ENCODE peak calls at places on chromosomes 6 and 20, in four cellular contexts. Y is K562, P is NB4, Z is HepG2. C is an unnamed sample.

GRCh38 chr6:147190556-147190955 is 13.7 kb upstream of the STXBP5 start:
- DNase-seq in Y (no peak), P (no peak), Z (no peak), C (no peak)

GRCh38 chr20:58921564-58921963 is 59.5 kb upstream of the NELFCD start:
- DNase-seq in Y (no peak), P (no peak), Z (no peak), C (no peak)

GRCh38 chr6:13318821-13319220 is 9.5 kb downstream of the TBC1D7 start:
- DNase-seq in Y (no peak), P (no peak), Z (no peak), C (no peak)

GRCh38 chr6:111715321-111715720 is 109.6 kb upstream of the TRAF3IP2 start:
- DNase-seq in Y (no peak), P (no peak), Z (no peak), C (no peak)

GRCh38 chr20:37516697-37517370 is 4.2 kb upstream of the NNAT start:
- DNase-seq in Y (no peak), P (no peak), Z (no peak), C (no peak)

GRCh38 chr6:105545947-105546710 is 143.2 kb upstream of the PREP start:
- DNase-seq in Y (no peak), P (no peak), Z (no peak), C (peak; percentile 75)

GRCh38 chr6:106547961-106548453 is 81.3 kb downstream of the RTN4IP1 start:
- DNase-seq in Y (peak; percentile 10), P (peak; percentile 37), Z (peak; percentile 76), C (no peak)

GRCh38 chr6:131083687-131084086 is 20.6 kb upstream of the EPB41L2 start:
- DNase-seq in Y (no peak), P (no peak), Z (no peak), C (no peak)

GRCh38 chr6:98179606-98180005 is 654.8 kb upstream of the POU3F2 start:
- DNase-seq in Y (no peak), P (no peak), Z (no peak), C (no peak)

GRCh38 chr6:132964868-132965382 is 150.6 kb downstream of the RPS12 start:
- DNase-seq in Y (no peak), P (no peak), Z (no peak), C (no peak)

GRCh38 chr20:31719644-31720485 is 2.8 kb downstream of the BCL2L1 start:
- DNase-seq in Y (no peak), P (no peak), Z (peak; percentile 99), C (peak; percentile 72)

GRCh38 chr20:17647391-17648305 is 34.4 kb downstream of the RRBP1 start:
- DNase-seq in Y (no peak), P (no peak), Z (no peak), C (no peak)

GRCh38 chr6:33787336-33787953 is 1.5 kb downstream of the LEMD2 start:
- DNase-seq in Y (peak; percentile 34), P (no peak), Z (no peak), C (no peak)

GRCh38 chr20:19757487-19757972 is 528 bp upstream of the RIN2 start:
- DNase-seq in Y (no peak), P (no peak), Z (peak; percentile 60), C (peak; percentile 58)

GRCh38 chr20:25277941-25278521 is 30.1 kb downstream of the PYGB start:
- DNase-seq in Y (no peak), P (no peak), Z (no peak), C (no peak)

GRCh38 chr6:71392286-71392685 is 103.7 kb downstream of the OGFRL1 start:
- DNase-seq in Y (no peak), P (no peak), Z (no peak), C (peak; percentile 36)

GRCh38 chr6:125471703-125472102 is 169.9 kb upstream of the HDDC2 start:
- DNase-seq in Y (no peak), P (no peak), Z (no peak), C (no peak)

GRCh38 chr6:151389640-151390275 is 1.6 kb downstream of the ZBTB2 start:
- DNase-seq in Y (peak; percentile 38), P (peak; percentile 82), Z (peak; percentile 64), C (peak; percentile 13)

GRCh38 chr20:11047559-11047958 is 373.8 kb upstream of the JAG1 start:
- DNase-seq in Y (no peak), P (no peak), Z (no peak), C (no peak)

GRCh38 chr6:160030103-160030502 is 61.2 kb downstream of the IGF2R start:
- DNase-seq in Y (no peak), P (no peak), Z (no peak), C (peak; percentile 6)

GRCh38 chr20:50913976-50914375 is 17.3 kb downstream of the ADNP start:
- DNase-seq in Y (peak; percentile 27), P (peak; percentile 31), Z (no peak), C (no peak)

GRCh38 chr6:15417811-15418210 is 171.9 kb downstream of the JARID2 start:
- DNase-seq in Y (no peak), P (no peak), Z (no peak), C (no peak)

GRCh38 chr6:161660666-161661571 is 387.1 kb upstream of the AGPAT4 start:
- DNase-seq in Y (no peak), P (peak; percentile 31), Z (peak; percentile 9), C (no peak)

GRCh38 chr20:36126836-36127529 is 27.6 kb upstream of the EPB41L1 start:
- DNase-seq in Y (no peak), P (no peak), Z (no peak), C (no peak)

GRCh38 chr20:44598413-44599290 is 16.3 kb downstream of the PKIG start:
- DNase-seq in Y (no peak), P (peak; percentile 68), Z (no peak), C (no peak)

GRCh38 chr6:32983493-32983848 is 15.1 kb downstream of the BRD2 start:
- DNase-seq in Y (no peak), P (peak; percentile 19), Z (no peak), C (no peak)

GRCh38 chr20:24985802-24986201 is 6.7 kb downstream of the APMAP start:
- DNase-seq in Y (no peak), P (no peak), Z (no peak), C (no peak)

GRCh38 chr6:29005183-29005885 is at the start of gene ZNF311:
- DNase-seq in Y (peak; percentile 61), P (peak; percentile 45), Z (no peak), C (peak; percentile 21)

GRCh38 chr6:30793521-30794194 is 49.3 kb upstream of the IER3 start:
- DNase-seq in Y (no peak), P (peak; percentile 55), Z (peak; percentile 75), C (no peak)
- TF ChIP-seq MAX in Y (no peak), P (no peak), Z (no peak), C (no peak)

GRCh38 chr6:91273729-91274128 is 686.9 kb upstream of the MAP3K7 start:
- DNase-seq in Y (no peak), P (peak; percentile 72), Z (no peak), C (no peak)
- TF ChIP-seq MYC in Y (no peak), P (no peak), Z (no peak), C (no peak)

DNA sequence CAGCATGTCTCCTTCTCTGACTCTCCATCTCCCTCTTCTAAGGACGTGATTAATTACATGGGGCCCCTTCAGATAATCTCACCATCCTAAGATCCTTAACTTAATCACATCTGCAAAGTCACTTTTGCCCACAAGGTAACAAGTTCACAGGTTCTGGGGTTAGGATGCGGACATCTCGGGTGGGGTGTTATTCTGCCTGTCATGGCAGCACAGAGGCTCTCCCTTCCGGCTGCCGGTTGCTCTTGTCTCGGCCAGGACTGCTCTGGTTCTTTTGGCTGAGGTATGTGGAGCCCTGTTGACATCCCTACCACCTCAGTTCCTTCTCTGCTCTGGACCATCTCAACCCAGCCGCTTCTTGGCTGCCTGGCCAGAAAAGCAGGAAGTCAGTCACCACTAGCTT is 4.2 kb upstream of the CST11 start:
- DNase-seq in Y (no peak), P (no peak), Z (no peak), C (no peak)
- TF ChIP-seq MAX in Y (no peak), P (no peak), Z (no peak), C (no peak)

DNA sequence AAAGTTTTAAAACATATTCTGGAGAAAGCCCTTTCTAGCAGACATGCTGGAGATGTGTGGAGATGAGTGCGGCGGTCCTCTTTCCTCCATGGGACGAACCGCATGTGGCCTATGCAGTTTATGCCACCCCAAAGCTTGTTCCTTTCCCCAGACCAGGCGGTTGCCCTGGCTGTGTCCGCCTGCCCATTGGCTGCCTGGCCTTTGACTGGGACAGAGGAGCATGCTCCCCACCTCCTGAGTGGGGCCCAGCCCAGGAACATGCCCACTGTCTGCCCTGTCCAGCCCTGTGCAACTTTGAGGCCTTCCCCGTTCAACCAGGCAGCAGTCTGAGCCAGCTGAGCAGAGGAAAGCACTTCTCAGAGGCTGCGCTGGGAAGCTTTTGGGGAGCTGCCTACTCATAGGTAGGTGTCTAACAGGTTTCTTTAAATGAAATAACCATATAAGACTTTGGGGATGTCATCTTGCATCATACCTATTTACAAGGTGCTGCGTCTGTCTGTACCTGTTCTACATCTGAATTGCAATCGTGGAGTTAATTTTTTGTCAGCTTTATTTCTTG is 20.6 kb downstream of the FOXC1 start:
- DNase-seq in Y (no peak), P (no peak), Z (no peak), C (no peak)
- TF ChIP-seq MYC in Y (no peak), P (no peak), Z (no peak), C (no peak)

GRCh38 chr20:38554986-38555385 is 26.0 kb upstream of the ADIG start:
- DNase-seq in Y (no peak), P (peak; percentile 4), Z (no peak), C (no peak)

GRCh38 chr20:38559764-38560163 is 21.2 kb upstream of the ADIG start:
- DNase-seq in Y (no peak), P (no peak), Z (no peak), C (no peak)

GRCh38 chr20:38555395-38555794 is 25.6 kb upstream of the ADIG start:
- DNase-seq in Y (no peak), P (no peak), Z (no peak), C (no peak)

DNA sequence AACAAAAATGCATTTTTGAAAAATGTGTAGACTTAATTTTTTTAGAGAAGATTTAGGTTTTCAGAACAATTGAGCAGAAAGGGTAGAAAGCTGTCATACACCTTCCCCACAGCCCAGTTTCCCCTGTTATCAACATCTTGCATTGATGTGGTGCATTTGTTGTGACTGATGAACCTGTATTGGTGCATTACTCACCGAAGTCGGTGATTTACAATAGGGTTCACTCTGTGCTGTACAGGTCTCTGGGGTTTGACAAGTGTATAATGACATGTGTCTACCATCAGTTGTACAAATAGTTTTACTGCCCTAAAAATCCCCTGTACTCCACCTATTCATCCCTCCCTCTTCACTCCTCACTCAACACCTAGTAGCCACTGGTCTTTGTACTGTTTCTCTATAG is 23.8 kb upstream of the ADIG start:
- DNase-seq in Y (no peak), P (no peak), Z (no peak), C (no peak)
- TF ChIP-seq MAX in Y (no peak), P (no peak), Z (no peak), C (no peak)

DNA sequence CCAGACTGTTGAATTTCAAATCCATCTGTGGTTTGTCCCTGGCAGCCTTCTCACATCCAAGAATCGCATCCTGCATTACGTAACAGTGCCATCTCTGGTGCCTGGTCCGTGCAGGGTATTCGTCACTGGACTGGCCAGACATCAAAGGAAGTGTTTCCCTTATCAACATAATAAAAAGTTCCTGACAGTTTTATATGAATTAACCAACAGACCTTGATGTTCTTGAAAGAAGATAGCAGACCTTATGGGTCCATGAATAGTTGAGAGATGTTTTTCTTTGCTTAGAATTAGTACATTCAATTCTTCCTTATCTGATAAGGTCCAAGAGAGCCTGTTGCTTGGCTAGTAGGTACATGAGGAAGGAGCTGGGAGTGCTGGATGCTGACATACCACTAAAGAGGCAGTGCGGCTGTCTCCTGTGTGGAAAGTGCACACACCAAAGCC is 77.6 kb downstream of the PHACTR2 start:
- DNase-seq in Y (no peak), P (no peak), Z (no peak), C (peak; percentile 51)
- TF ChIP-seq MYC in Y (no peak), P (no peak), Z (no peak), C (no peak)

C was measured in A549.